ENCODE peak calls at places on chromosome 18, in four cellular contexts. K is central memory CD4-positive, alpha-beta T cell; I is caudate nucleus; B is activated naive CD4-positive, alpha-beta T cell treated with anti-CD3 and anti-CD28 coated beads, Interleukin-2, amount 10 ng/mL, durations not matched to agents 7 days and 5 days. U is an unnamed sample.

GRCh38 chr18:6044773-6045172 is 149.5 kb upstream of the TMEM200C start:
- DNase-seq in K (no peak), I (no peak), B (no peak), U (no peak)

GRCh38 chr18:49920731-49921130 is 107.4 kb upstream of the ACAA2 start:
- DNase-seq in K (no peak), I (no peak), B (no peak), U (no peak)

GRCh38 chr18:80179857-80180558 is 67.3 kb downstream of the PARD6G start:
- DNase-seq in K (no peak), I (no peak), B (no peak), U (no peak)

GRCh38 chr18:45166341-45167108 is 448.8 kb upstream of the SLC14A2 start:
- DNase-seq in K (no peak), I (no peak), B (no peak), U (no peak)

GRCh38 chr18:54119524-54120019 is 104.9 kb downstream of the MBD2 start:
- DNase-seq in K (peak), I (no peak), B (peak), U (no peak)

GRCh38 chr18:46917808-46918600 is 602 bp downstream of the KATNAL2 start:
- DNase-seq in K (no peak), I (no peak), B (peak), U (no peak)

GRCh38 chr18:21183670-21184069 is 58.4 kb upstream of the GREB1L start:
- DNase-seq in K (no peak), I (no peak), B (no peak), U (no peak)

GRCh38 chr18:14189858-14190257 is 57.6 kb upstream of the ZNF519 start:
- DNase-seq in K (no peak), I (no peak), B (no peak), U (no peak)

GRCh38 chr18:59484796-59485328 is 125.8 kb upstream of the LMAN1 start:
- DNase-seq in K (no peak), I (no peak), B (no peak), U (no peak)

GRCh38 chr18:73891572-73892421 is 255.8 kb downstream of the FBXO15 start:
- DNase-seq in K (no peak), I (no peak), B (no peak), U (no peak)

GRCh38 chr18:179499-179898 is 21.1 kb downstream of the USP14 start:
- DNase-seq in K (no peak), I (no peak), B (peak), U (no peak)

GRCh38 chr18:21599585-21600525 is 649 bp downstream of the ESCO1 start:
- DNase-seq in K (no peak), I (no peak), B (peak), U (peak)

GRCh38 chr18:72542993-72543361 is 1.2 kb downstream of the CBLN2 start:
- DNase-seq in K (no peak), I (no peak), B (no peak), U (no peak)

GRCh38 chr18:51196811-51197660 is 445 bp downstream of the MEX3C start:
- DNase-seq in K (no peak), I (no peak), B (peak), U (no peak)

GRCh38 chr18:49668583-49669290 is 106.9 kb downstream of the LIPG start:
- DNase-seq in K (no peak), I (no peak), B (no peak), U (no peak)

GRCh38 chr18:23228102-23229051 is 93.1 kb downstream of the CABLES1 start:
- DNase-seq in K (no peak), I (no peak), B (peak), U (no peak)

GRCh38 chr18:25409971-25410370 is 58.0 kb upstream of the ZNF521 start:
- DNase-seq in K (no peak), I (no peak), B (no peak), U (no peak)

GRCh38 chr18:23141022-23141999 is 6.0 kb downstream of the CABLES1 start:
- DNase-seq in K (no peak), I (no peak), B (no peak), U (peak)

GRCh38 chr18:4468515-4468914 is 13.4 kb upstream of the DLGAP1 start:
- DNase-seq in K (no peak), I (no peak), B (no peak), U (no peak)

GRCh38 chr18:69216390-69216789 is 184.3 kb upstream of the DOK6 start:
- DNase-seq in K (no peak), I (no peak), B (no peak), U (no peak)

GRCh38 chr18:73638709-73639108 is 508.9 kb downstream of the FBXO15 start:
- DNase-seq in K (no peak), I (no peak), B (no peak), U (no peak)

GRCh38 chr18:30675905-30676620 is 366.5 kb downstream of the DSC3 start:
- DNase-seq in K (no peak), I (no peak), B (no peak), U (no peak)

GRCh38 chr18:59846814-59847490 is 52.8 kb upstream of the PMAIP1 start:
- DNase-seq in K (no peak), I (no peak), B (peak), U (peak)

GRCh38 chr18:63540131-63540530 is 2.0 kb upstream of the SERPINB12 start:
- DNase-seq in K (no peak), I (no peak), B (no peak), U (no peak)

GRCh38 chr18:75140296-75140695 is 68.6 kb downstream of the PTGR3 start:
- DNase-seq in K (no peak), I (no peak), B (no peak), U (no peak)

GRCh38 chr18:69752737-69753380 is 194.8 kb downstream of the CD226 start:
- DNase-seq in K (no peak), I (no peak), B (no peak), U (no peak)

GRCh38 chr18:58110398-58110797 is 66.4 kb downstream of the NEDD4L start:
- DNase-seq in K (no peak), I (no peak), B (no peak), U (no peak)

GRCh38 chr18:75473316-75473715 is 45.8 kb upstream of the SMIM21 start:
- DNase-seq in K (no peak), I (no peak), B (no peak), U (no peak)

GRCh38 chr18:13435596-13436333 is 217.2 kb downstream of the LDLRAD4 start:
- DNase-seq in K (no peak), I (no peak), B (no peak), U (peak)

GRCh38 chr18:58527116-58528010 is 101.5 kb downstream of the ALPK2 start:
- DNase-seq in K (no peak), I (no peak), B (no peak), U (no peak)

GRCh38 chr18:64929026-64929425 is 780.1 kb upstream of the LINC00305 start:
- DNase-seq in K (no peak), I (no peak), B (no peak), U (no peak)

GRCh38 chr18:68840554-68841263 is 42.8 kb downstream of the CCDC102B start:
- DNase-seq in K (no peak), I (no peak), B (no peak), U (no peak)

GRCh38 chr18:36519358-36519757 is 221.8 kb downstream of the FHOD3 start:
- DNase-seq in K (no peak), I (no peak), B (no peak), U (no peak)

GRCh38 chr18:28963481-28963880 is 786.6 kb upstream of the CDH2 start:
- DNase-seq in K (no peak), I (no peak), B (no peak), U (no peak)

GRCh38 chr18:23191952-23192662 is 56.8 kb downstream of the CABLES1 start:
- DNase-seq in K (no peak), I (no peak), B (no peak), U (peak)